ENCODE peak calls at places on chromosomes 4 and X, in four cellular contexts. G is fibroblast of lung, N is suprapubic skin, U is A549. R is an unnamed sample.

GRCh38 chr4:174111350-174111888 is 172.0 kb downstream of the FBXO8 start:
- DNase-seq in G (no peak), N (no peak), U (no peak), R (no peak)

GRCh38 chr4:98586634-98587354 is 71.6 kb downstream of the TSPAN5 start:
- DNase-seq in G (no peak), N (no peak), U (no peak), R (no peak)

GRCh38 chr4:73721901-73722300 is 18.5 kb upstream of the CXCL8 start:
- DNase-seq in G (peak; percentile 38), N (no peak), U (no peak), R (no peak)

GRCh38 chr4:78518551-78518950 is 33.0 kb upstream of the ANXA3 start:
- DNase-seq in G (no peak), N (no peak), U (no peak), R (no peak)

GRCh38 chrX:143571521-143571920 is 54.2 kb upstream of the SPANXN3 start:
- DNase-seq in G (no peak), N (no peak), U (no peak), R (no peak)

GRCh38 chr4:10605746-10606482 is 78.7 kb downstream of the CLNK start:
- DNase-seq in G (peak; percentile 88), N (no peak), U (no peak), R (no peak)

GRCh38 chr4:22741744-22742143 is 49.0 kb downstream of the GBA3 start:
- DNase-seq in G (no peak), N (no peak), U (no peak), R (no peak)

GRCh38 chr4:151676301-151676700 is 84.5 kb downstream of the GATB start:
- DNase-seq in G (peak; percentile 87), N (no peak), U (peak; percentile 16), R (no peak)

GRCh38 chr4:24743931-24744330 is 51.4 kb upstream of the SOD3 start:
- DNase-seq in G (peak; percentile 76), N (no peak), U (no peak), R (no peak)

GRCh38 chr4:106315968-106316772 is at the start of the genes AIMP1 and TBCK:
- DNase-seq in G (peak; percentile 89), N (peak; percentile 92), U (peak; percentile 90), R (peak; percentile 77)

GRCh38 chrX:45889471-45889870 is 655.8 kb downstream of the ZNF674 start:
- DNase-seq in G (peak; percentile 69), N (no peak), U (peak; percentile 1), R (no peak)

GRCh38 chrX:444305-444704 is 57.6 kb upstream of the PPP2R3B start:
- DNase-seq in G (no peak), N (no peak), U (no peak), R (no peak)

GRCh38 chrX:54776987-54777672 is 20.9 kb downstream of the ITIH6 start:
- DNase-seq in G (no peak), N (no peak), U (no peak), R (no peak)

GRCh38 chrX:30935985-30936384 is 46.9 kb upstream of the TAB3 start:
- DNase-seq in G (peak; percentile 11), N (no peak), U (peak; percentile 21), R (no peak)

GRCh38 chrX:77415161-77415560 is 32.0 kb upstream of the FGF16 start:
- DNase-seq in G (no peak), N (no peak), U (no peak), R (no peak)

DNA sequence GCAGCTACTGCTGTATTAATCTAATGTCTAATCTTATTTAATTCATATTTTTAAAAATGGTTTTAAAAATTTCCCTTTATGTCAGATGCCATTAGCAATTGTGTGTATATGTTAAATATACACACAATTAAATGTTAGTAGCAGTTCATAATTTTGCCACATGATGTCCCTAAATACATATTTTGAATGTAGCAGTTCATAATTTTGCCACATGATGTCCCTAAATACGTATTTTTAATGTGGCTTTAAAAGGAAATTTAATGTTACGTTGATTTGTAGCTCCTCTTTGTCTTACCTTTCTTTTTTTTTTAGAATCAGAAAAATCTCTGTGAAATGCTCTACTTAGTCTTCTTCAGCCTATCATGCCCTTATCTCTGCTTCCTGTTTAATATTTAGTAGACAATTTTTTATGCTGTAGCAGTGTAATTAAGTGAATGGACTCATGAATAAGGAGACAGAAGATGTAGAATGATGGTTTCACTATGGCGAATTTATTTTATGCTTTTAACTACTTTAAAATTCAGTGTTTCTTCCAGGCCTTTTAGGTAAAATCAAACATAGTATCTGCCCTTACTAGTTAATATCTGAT is 26.1 kb downstream of the RBM46 start:
- DNase-seq in G (peak; percentile 28), N (no peak), U (peak; percentile 33), R (no peak)
- TF ChIP-seq CTCF in G (no peak), N (peak; percentile 35), U (peak; percentile 86), R (peak; percentile 65)

DNA sequence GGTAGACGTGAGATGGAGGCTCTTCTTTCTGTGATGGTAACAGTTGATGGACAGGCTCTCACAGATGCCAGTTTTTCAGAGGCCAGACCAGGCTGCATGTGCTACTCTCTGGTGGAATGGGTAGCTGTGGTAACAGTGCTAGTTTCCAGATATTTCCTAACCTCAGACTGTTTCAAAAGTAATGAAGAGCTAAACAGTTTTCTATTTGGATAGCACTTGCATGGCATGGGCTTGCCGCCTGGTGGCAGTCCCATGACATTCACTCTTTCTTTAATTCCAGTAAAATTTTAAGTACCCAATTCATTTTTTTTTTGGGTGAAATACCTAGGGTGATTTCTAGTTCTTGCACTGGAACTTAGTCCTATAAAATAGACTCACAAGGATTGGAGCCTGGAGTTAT is 220.2 kb upstream of the MAD2L1 start:
- DNase-seq in G (no peak), N (no peak), U (no peak), R (no peak)
- TF ChIP-seq CTCF in G (no peak), N (no peak), U (no peak), R (peak; percentile 46)

GRCh38 chr4:104063341-104063740 is 343.6 kb upstream of the TACR3 start:
- DNase-seq in G (no peak), N (no peak), U (no peak), R (no peak)

GRCh38 chr4:104066533-104066932 is 346.7 kb upstream of the TACR3 start:
- DNase-seq in G (no peak), N (no peak), U (no peak), R (no peak)

DNA sequence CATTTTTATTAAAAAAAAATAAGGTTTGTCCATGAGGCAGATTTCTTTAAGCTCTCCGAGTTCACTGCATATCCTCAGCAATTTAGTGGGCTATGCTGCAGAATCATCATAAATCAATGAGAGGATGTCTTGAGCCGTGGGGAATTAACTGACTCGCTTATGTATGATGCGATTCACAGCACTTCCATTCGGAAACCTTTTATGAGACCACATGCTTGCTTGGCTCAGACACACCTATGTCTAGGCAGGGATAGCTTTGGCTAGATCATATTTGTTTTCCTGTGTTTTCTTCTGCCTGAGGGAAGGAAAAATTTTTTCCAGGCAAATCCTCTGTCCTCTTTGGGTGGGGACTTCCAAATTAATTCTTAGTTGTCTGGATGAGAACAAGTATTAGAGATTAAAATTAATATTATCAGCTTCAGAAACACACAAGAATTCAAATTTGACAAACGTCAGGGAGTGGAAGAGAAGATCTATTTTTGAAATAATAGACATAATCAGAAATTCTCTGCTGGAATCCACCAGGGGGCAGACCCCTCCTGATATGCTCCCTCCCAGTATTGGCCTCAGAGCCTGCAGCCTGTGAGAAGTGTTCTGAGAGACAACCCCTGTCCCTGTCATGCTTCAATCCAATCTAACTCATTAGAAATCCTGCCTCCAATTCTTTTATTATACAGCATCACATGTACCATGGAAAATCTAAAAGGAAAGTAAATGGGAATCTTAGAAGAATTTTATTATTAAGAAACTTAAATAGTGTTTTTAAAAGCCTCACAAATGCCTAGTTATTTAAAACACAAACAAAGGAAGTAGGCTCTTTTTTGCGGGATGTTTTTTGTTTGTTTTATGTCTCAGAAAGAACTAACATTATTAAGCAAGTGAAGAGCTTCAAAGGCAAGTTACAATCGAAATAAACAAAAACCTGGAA is 345.1 kb upstream of the TACR3 start:
- DNase-seq in G (peak; percentile 39), N (no peak), U (peak; percentile 44), R (peak; percentile 25)
- TF ChIP-seq CTCF in G (peak; percentile 34), N (peak; percentile 20), U (peak; percentile 48), R (peak; percentile 83)

GRCh38 chr4:133152801-133153526 is 3.9 kb downstream of the PCDH10 start:
- DNase-seq in G (peak; percentile 60), N (no peak), U (no peak), R (no peak)

GRCh38 chr4:133152330-133152791 is 3.3 kb downstream of the PCDH10 start:
- DNase-seq in G (peak; percentile 60), N (no peak), U (no peak), R (no peak)

GRCh38 chr4:133156096-133156495 is 7.0 kb downstream of the PCDH10 start:
- DNase-seq in G (peak; percentile 80), N (no peak), U (no peak), R (no peak)

GRCh38 chr4:133156556-133156955 is 7.5 kb downstream of the PCDH10 start:
- DNase-seq in G (no peak), N (no peak), U (no peak), R (no peak)

DNA sequence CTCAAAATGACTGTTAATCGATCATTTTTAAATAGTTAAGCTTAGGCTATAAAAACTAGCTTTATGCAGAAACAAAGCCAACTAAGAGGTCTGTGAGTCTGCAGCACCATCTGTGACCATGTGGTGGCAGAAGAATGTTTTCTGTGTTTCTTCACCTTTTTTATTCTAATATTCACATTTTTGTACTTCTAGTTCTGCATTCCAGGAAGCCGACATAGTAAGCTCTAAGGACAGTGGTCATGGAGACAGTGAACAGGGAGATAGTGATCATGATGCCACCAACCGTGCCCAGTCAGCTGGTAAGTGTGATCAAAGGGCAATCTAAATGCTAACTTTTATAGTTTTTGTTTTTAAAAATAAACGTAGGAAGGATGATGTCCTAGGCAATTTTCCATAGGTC is 5.6 kb downstream of the PCDH10 start:
- DNase-seq in G (peak; percentile 66), N (no peak), U (peak; percentile 31), R (no peak)
- TF ChIP-seq CTCF in G (peak; percentile 68), N (peak; percentile 32), U (peak; percentile 45), R (peak; percentile 80)

GRCh38 chrX:131366387-131366786 is 77.3 kb upstream of the IGSF1 start:
- DNase-seq in G (no peak), N (no peak), U (peak; percentile 1), R (no peak)
- TF ChIP-seq CTCF in G (no peak), N (no peak), U (no peak), R (peak; percentile 50)

DNA sequence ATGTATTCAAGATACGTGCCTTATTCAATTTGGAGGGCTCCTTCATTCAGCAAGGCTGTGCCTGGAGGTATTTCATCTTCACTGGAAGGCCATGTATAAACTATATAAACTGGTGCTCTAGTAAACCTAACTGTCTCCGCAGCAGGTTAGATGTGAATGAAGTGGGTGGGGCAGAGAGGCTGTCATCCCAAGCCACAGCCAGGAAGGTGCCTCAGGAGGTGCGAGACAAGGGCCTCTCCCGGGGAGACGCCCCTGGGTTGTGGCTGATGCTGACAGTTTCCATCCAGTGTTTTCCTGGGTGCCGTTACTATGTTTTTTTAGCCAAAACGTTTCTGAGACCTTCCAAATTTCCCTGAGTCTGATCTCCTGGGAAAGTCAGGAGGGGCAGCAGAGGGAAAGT is 221.5 kb upstream of the RPL34 start:
- DNase-seq in G (no peak), N (no peak), U (no peak), R (no peak)
- TF ChIP-seq CTCF in G (no peak), N (no peak), U (no peak), R (no peak)

GRCh38 chr4:129046055-129046959 is 47.0 kb downstream of the SCLT1 start:
- DNase-seq in G (no peak), N (no peak), U (no peak), R (no peak)

DNA sequence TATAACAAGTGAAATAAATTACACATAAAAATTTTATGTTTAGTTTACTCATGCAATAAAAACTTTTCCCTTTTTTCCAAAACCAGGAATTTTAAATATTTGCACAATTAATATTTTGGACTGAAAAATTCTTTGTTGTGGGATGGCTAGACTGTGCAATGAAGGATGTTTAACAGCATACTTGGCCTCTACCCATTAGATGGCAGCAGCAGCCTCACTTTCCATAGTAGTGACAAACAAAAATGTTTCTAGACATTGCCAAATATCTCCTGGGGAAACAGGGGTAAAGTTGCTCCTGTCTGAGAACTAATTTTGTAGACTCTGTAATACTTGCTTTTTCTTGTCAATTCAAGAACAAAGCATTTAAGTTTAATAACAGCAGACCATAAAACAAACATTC is 49.8 kb downstream of the SCLT1 start:
- DNase-seq in G (peak; percentile 58), N (no peak), U (peak; percentile 6), R (no peak)
- TF ChIP-seq CTCF in G (no peak), N (no peak), U (no peak), R (peak; percentile 24)

R was measured in progenitor cell of endocrine pancreas.